ENCODE peak calls at places on chromosome 3, in seven cellular contexts. V, K, T, J, F, C and W are unnamed samples.
A peak's percentile ranks its signal among the peaks of the same experiment; 100 is the strongest.

GRCh38 chr3:178451799-178452198 is 84.4 kb upstream of the KCNMB2 start:
- DNase-seq in K (no peak), V (no peak), C (peak; percentile 64), F (no peak), T (no peak), J (no peak), W (no peak)

GRCh38 chr3:36903119-36903882 is 41.6 kb downstream of the TRANK1 start:
- DNase-seq in V (no peak), T (no peak), J (no peak), F (peak; percentile 11), K (no peak), C (no peak), W (no peak)

GRCh38 chr3:46312996-46313395 is 40.9 kb upstream of the CCR2 start:
- DNase-seq in K (no peak), F (peak; percentile 58), C (no peak), J (peak; percentile 91), T (no peak), V (no peak), W (no peak)

GRCh38 chr3:17258823-17259436 is 374.2 kb downstream of the PLCL2 start:
- DNase-seq in C (no peak), J (peak; percentile 20), K (peak; percentile 3), T (no peak), F (peak; percentile 61), V (no peak), W (peak; percentile 58)

GRCh38 chr3:123712077-123712860 is 127.4 kb upstream of the HACD2 start:
- DNase-seq in T (no peak), J (no peak), K (no peak), C (no peak), V (no peak), F (peak; percentile 57), W (no peak)

GRCh38 chr3:172357850-172358754 is 90.2 kb downstream of the GHSR start:
- DNase-seq in T (no peak), K (no peak), J (peak; percentile 57), V (no peak), C (no peak), F (no peak), W (peak; percentile 72)

GRCh38 chr3:170027691-170028102 is 10.1 kb upstream of the GPR160 start:
- DNase-seq in V (no peak), F (no peak), J (peak; percentile 35), C (no peak), T (no peak), K (no peak), W (no peak)

GRCh38 chr3:45035441-45036301 is 9.6 kb downstream of the CLEC3B start:
- DNase-seq in V (no peak), F (no peak), J (no peak), T (peak; percentile 44), C (peak; percentile 75), K (no peak), W (peak; percentile 80)

GRCh38 chr3:12557472-12558105 is 702 bp downstream of the MKRN2 start:
- DNase-seq in C (no peak), T (no peak), J (peak; percentile 57), F (peak; percentile 65), K (no peak), V (no peak), W (no peak)

GRCh38 chr3:22887664-22888291 is 315.3 kb upstream of the UBE2E2 start:
- DNase-seq in F (peak; percentile 61), T (no peak), K (no peak), C (peak; percentile 56), J (peak; percentile 12), V (peak; percentile 13), W (peak; percentile 2)

GRCh38 chr3:108293858-108294257 is 2.5 kb upstream of the HHLA2 start:
- DNase-seq in V (no peak), F (no peak), C (no peak), K (no peak), J (no peak), T (no peak), W (no peak)

GRCh38 chr3:146912233-146913015 is 307.3 kb upstream of the PLSCR5 start:
- DNase-seq in C (no peak), F (no peak), K (no peak), V (no peak), T (no peak), J (no peak), W (no peak)

GRCh38 chr3:141402476-141403171 is 34.3 kb downstream of the ZBTB38 start:
- DNase-seq in T (peak; percentile 80), C (peak; percentile 87), K (peak; percentile 47), F (peak; percentile 66), V (peak; percentile 56), J (peak; percentile 7), W (peak; percentile 88)

GRCh38 chr3:112967425-112967824 is 7.5 kb downstream of the CD200R1 start:
- DNase-seq in T (no peak), J (no peak), V (no peak), K (no peak), F (no peak), C (no peak), W (no peak)

GRCh38 chr3:72576563-72576962 is 271.7 kb downstream of the SHQ1 start:
- DNase-seq in F (no peak), C (no peak), T (no peak), J (no peak), V (no peak), K (no peak), W (no peak)

GRCh38 chr3:188202358-188203138 is 48.6 kb downstream of the LPP start:
- DNase-seq in K (no peak), F (no peak), T (no peak), C (peak; percentile 87), V (no peak), J (no peak), W (no peak)

GRCh38 chr3:40099875-40100274 is 209.6 kb upstream of the EIF1B start:
- DNase-seq in J (no peak), T (no peak), V (no peak), F (no peak), K (no peak), C (no peak), W (no peak)

GRCh38 chr3:170488802-170489201 is 70.1 kb downstream of the CLDN11 start:
- DNase-seq in K (no peak), J (no peak), F (peak; percentile 86), T (no peak), V (no peak), C (no peak), W (peak; percentile 86)

GRCh38 chr3:151443583-151443982 is 17.3 kb downstream of the IGSF10 start:
- DNase-seq in V (no peak), T (no peak), J (no peak), K (no peak), F (peak; percentile 23), C (peak; percentile 80), W (no peak)

GRCh38 chr3:185153861-185154629 is 1.2 kb upstream of the C3orf70 start:
- DNase-seq in J (no peak), C (peak; percentile 74), T (no peak), F (no peak), V (no peak), K (no peak), W (no peak)

GRCh38 chr3:24682141-24682547 is 187.5 kb upstream of the THRB start:
- DNase-seq in J (no peak), V (no peak), T (no peak), K (no peak), F (peak; percentile 13), C (no peak), W (peak; percentile 55)

DNA sequence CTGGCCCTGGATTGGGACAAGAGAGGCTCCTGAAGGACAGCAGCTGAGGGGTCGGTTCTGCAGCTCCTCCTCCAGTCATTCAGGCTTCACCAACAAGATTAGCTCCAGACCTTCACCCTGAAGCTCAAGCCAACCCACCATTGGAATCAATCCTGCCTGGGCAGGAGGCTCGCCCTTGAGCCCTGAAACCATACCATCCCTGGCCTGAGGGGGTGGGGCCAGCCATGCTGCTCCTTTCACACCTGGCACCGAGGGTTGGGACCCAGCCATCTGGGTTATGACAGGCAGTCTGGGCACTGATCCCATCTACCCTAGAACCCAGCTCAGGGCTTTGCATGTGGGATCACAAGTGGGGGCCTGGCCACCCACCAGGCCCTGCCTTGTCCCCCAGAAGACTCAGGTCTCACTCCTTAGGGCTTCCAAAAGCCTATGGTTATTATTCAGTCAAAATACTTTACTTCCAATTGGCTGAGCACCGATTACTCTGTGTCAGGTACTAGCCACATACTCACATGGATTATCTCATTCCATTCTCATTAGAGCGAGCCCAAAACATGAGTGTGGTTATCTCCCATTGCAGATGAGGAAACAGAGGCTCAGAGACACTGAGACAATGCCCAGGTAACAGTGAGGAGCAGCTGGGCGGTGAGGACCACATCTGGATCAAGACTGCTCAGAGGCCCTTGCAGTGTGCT is 3.1 kb downstream of the ABHD14B start:
- DNase-seq in C (peak; percentile 53), T (no peak), K (no peak), V (no peak), J (no peak), F (no peak), W (no peak)
- TF ChIP-seq CTCF in C (no peak), T (no peak), K (no peak), V (no peak), J (no peak), F (no peak), W (no peak)

DNA sequence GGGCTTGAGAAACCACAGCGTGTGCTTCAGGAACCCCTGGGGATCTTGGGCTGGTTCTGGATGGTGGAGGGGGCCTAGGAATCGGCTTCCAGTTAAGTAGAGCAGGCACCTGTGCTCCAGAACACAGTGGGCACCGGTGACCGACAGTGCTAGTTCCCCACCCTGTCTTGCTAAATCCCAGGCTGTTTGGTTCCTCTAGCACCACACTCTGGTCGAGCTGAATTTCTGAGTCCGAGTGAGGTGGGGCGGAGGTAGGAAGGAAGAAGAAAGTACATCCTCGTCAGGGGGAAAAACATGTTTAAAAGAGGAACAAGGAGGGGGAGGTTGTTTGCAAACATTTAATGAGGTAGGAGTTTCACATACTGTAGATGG is 29.1 kb downstream of the SLC6A6 start:
- DNase-seq in T (no peak), F (no peak), J (peak; percentile 87), K (no peak), V (no peak), C (peak; percentile 71), W (no peak)
- TF ChIP-seq CTCF in T (no peak), F (no peak), J (no peak), K (no peak), V (no peak), C (peak; percentile 53), W (no peak)

GRCh38 chr3:30408105-30408557 is 198.3 kb upstream of the TGFBR2 start:
- DNase-seq in F (peak; percentile 28), J (no peak), T (no peak), K (no peak), C (no peak), V (no peak), W (peak; percentile 36)
- TF ChIP-seq CTCF in F (no peak), J (no peak), T (no peak), K (peak; percentile 34), C (peak; percentile 39), V (no peak), W (no peak)

DNA sequence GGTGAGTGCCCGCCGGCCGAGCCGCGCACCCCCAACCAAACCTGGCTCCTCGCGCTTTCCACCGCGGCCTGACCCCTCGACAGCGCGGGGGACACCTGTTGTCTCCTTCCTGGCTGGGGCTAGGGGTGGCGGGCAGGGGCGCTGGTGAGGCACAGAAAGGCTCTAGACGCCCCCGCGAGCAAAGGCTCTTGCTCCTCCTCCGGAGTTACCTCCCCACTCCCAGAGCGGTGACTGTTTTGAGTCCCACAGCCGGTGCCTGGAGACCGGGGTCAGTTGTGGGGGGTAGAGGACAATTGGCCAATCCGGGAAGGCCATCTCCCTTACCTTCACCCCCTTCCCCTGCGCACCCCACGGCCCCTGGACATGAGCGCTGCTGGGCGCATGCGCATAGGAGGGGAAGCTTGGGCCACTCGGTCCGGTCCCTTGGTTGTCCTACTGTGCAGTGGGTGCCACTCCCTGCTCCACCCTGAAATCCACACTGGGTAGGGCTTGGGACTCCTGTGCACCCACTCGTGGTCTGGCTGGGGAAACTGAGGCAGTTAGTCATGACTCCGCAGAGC is 554 bp downstream of the CHST13 start:
- DNase-seq in V (peak; percentile 48), T (no peak), F (no peak), K (no peak), J (no peak), C (no peak), W (no peak)
- TF ChIP-seq CTCF in V (peak; percentile 0), T (no peak), F (no peak), K (no peak), J (no peak), C (no peak), W (no peak)